ENCODE peak calls at places on chromosome X, in eight cellular contexts. One of them, this sample, is unnamed. For H3K9me3, the result is how much of the 10 kb centered on the place peaks cover.

GRCh38 chrX:131729295-131729694 is 185.4 kb downstream of the OR13H1 start:
- DNase-seq in A549: no peak
- DNase-seq in AG04450: no peak
- DNase-seq in SK-N-SH: peak
- DNase-seq in left ventricle myocardium inferior: no peak
- DNase-seq in GM23248: no peak
- DNase-seq in CD8-positive, alpha-beta T cell: no peak
- DNase-seq in osteoblast: no peak
- DNase-seq in this sample: no peak

GRCh38 chrX:76148753-76149152 is 24.1 kb upstream of the PBDC1 start:
- DNase-seq in A549: no peak
- DNase-seq in AG04450: no peak
- DNase-seq in SK-N-SH: no peak
- DNase-seq in left ventricle myocardium inferior: no peak
- DNase-seq in GM23248: peak
- DNase-seq in CD8-positive, alpha-beta T cell: peak
- DNase-seq in osteoblast: peak
- DNase-seq in this sample: no peak

GRCh38 chrX:20623448-20623847 is 356.7 kb upstream of the RPS6KA3 start:
- DNase-seq in A549: peak
- DNase-seq in AG04450: no peak
- DNase-seq in SK-N-SH: no peak
- DNase-seq in left ventricle myocardium inferior: no peak
- DNase-seq in GM23248: peak
- DNase-seq in CD8-positive, alpha-beta T cell: no peak
- DNase-seq in osteoblast: no peak
- DNase-seq in this sample: no peak

GRCh38 chrX:70087857-70088256 is 25.6 kb downstream of the OTUD6A start:
- DNase-seq in A549: no peak
- DNase-seq in AG04450: no peak
- DNase-seq in SK-N-SH: no peak
- DNase-seq in left ventricle myocardium inferior: no peak
- DNase-seq in GM23248: peak
- DNase-seq in CD8-positive, alpha-beta T cell: no peak
- DNase-seq in osteoblast: no peak
- DNase-seq in this sample: no peak

GRCh38 chrX:153968754-153969124 is 2.9 kb downstream of the HCFC1 start:
- DNase-seq in A549: no peak
- DNase-seq in AG04450: no peak
- DNase-seq in SK-N-SH: no peak
- DNase-seq in left ventricle myocardium inferior: no peak
- DNase-seq in GM23248: peak
- DNase-seq in CD8-positive, alpha-beta T cell: no peak
- DNase-seq in osteoblast: no peak
- DNase-seq in this sample: no peak

GRCh38 chrX:39736219-39737211 is 361.2 kb downstream of the BCOR start:
- DNase-seq in A549: peak
- DNase-seq in AG04450: no peak
- DNase-seq in SK-N-SH: peak
- DNase-seq in left ventricle myocardium inferior: peak
- DNase-seq in GM23248: peak
- DNase-seq in CD8-positive, alpha-beta T cell: no peak
- DNase-seq in osteoblast: peak
- DNase-seq in this sample: no peak

GRCh38 chrX:123263246-123263757 is 79.2 kb downstream of the GRIA3 start:
- DNase-seq in A549: no peak
- DNase-seq in AG04450: no peak
- DNase-seq in SK-N-SH: no peak
- DNase-seq in left ventricle myocardium inferior: no peak
- DNase-seq in GM23248: no peak
- DNase-seq in CD8-positive, alpha-beta T cell: no peak
- DNase-seq in osteoblast: no peak
- DNase-seq in this sample: no peak

GRCh38 chrX:139008185-139008584 is 296.7 kb upstream of the FGF13 start:
- DNase-seq in A549: no peak
- DNase-seq in AG04450: no peak
- DNase-seq in SK-N-SH: no peak
- DNase-seq in left ventricle myocardium inferior: no peak
- DNase-seq in GM23248: no peak
- DNase-seq in CD8-positive, alpha-beta T cell: no peak
- DNase-seq in osteoblast: no peak
- DNase-seq in this sample: no peak

GRCh38 chrX:101347859-101348451 is 587 bp downstream of the TIMM8A start:
- DNase-seq in A549: peak
- DNase-seq in AG04450: no peak
- DNase-seq in SK-N-SH: peak
- DNase-seq in left ventricle myocardium inferior: no peak
- DNase-seq in GM23248: peak
- DNase-seq in CD8-positive, alpha-beta T cell: no peak
- DNase-seq in osteoblast: no peak
- DNase-seq in this sample: no peak

GRCh38 chrX:3651272-3651671 is 62.2 kb downstream of the PRKX start:
- DNase-seq in A549: no peak
- DNase-seq in AG04450: no peak
- DNase-seq in SK-N-SH: peak
- DNase-seq in left ventricle myocardium inferior: no peak
- DNase-seq in GM23248: peak
- DNase-seq in CD8-positive, alpha-beta T cell: no peak
- DNase-seq in osteoblast: peak
- DNase-seq in this sample: no peak

GRCh38 chrX:153792368-153792767 is 1.8 kb downstream of the IDH3G start:
- DNase-seq in A549: no peak
- DNase-seq in AG04450: no peak
- DNase-seq in SK-N-SH: no peak
- DNase-seq in left ventricle myocardium inferior: no peak
- DNase-seq in GM23248: no peak
- DNase-seq in CD8-positive, alpha-beta T cell: no peak
- DNase-seq in osteoblast: no peak
- DNase-seq in this sample: no peak

GRCh38 chrX:48714573-48714972 is 18.0 kb downstream of the SUV39H1 start:
- DNase-seq in A549: no peak
- DNase-seq in AG04450: no peak
- DNase-seq in SK-N-SH: no peak
- DNase-seq in left ventricle myocardium inferior: no peak
- DNase-seq in GM23248: peak
- DNase-seq in CD8-positive, alpha-beta T cell: no peak
- DNase-seq in osteoblast: no peak
- DNase-seq in this sample: no peak
- H3K9me3 ChIP-seq in A549: under half
- H3K9me3 ChIP-seq in AG04450: under half
- H3K9me3 ChIP-seq in SK-N-SH: under half
- H3K9me3 ChIP-seq in left ventricle myocardium inferior: under half
- H3K9me3 ChIP-seq in GM23248: under half
- H3K9me3 ChIP-seq in CD8-positive, alpha-beta T cell: under half
- H3K9me3 ChIP-seq in osteoblast: under half
- H3K9me3 ChIP-seq in this sample: under half

GRCh38 chrX:363621-364375 is 22.9 kb downstream of the PPP2R3B start:
- DNase-seq in A549: no peak
- DNase-seq in AG04450: no peak
- DNase-seq in SK-N-SH: no peak
- DNase-seq in left ventricle myocardium inferior: no peak
- DNase-seq in GM23248: no peak
- DNase-seq in CD8-positive, alpha-beta T cell: no peak
- DNase-seq in osteoblast: no peak
- DNase-seq in this sample: no peak
- H3K9me3 ChIP-seq in A549: under half
- H3K9me3 ChIP-seq in AG04450: under half
- H3K9me3 ChIP-seq in SK-N-SH: under half
- H3K9me3 ChIP-seq in left ventricle myocardium inferior: under half
- H3K9me3 ChIP-seq in GM23248: under half
- H3K9me3 ChIP-seq in CD8-positive, alpha-beta T cell: under half
- H3K9me3 ChIP-seq in osteoblast: under half
- H3K9me3 ChIP-seq in this sample: under half

GRCh38 chrX:44906542-44906941 is 33.6 kb downstream of the KDM6A start:
- DNase-seq in A549: no peak
- DNase-seq in AG04450: no peak
- DNase-seq in SK-N-SH: no peak
- DNase-seq in left ventricle myocardium inferior: no peak
- DNase-seq in GM23248: no peak
- DNase-seq in CD8-positive, alpha-beta T cell: no peak
- DNase-seq in osteoblast: no peak
- DNase-seq in this sample: no peak
- H3K9me3 ChIP-seq in A549: under half
- H3K9me3 ChIP-seq in AG04450: under half
- H3K9me3 ChIP-seq in SK-N-SH: under half
- H3K9me3 ChIP-seq in left ventricle myocardium inferior: under half
- H3K9me3 ChIP-seq in GM23248: under half
- H3K9me3 ChIP-seq in CD8-positive, alpha-beta T cell: under half
- H3K9me3 ChIP-seq in osteoblast: under half
- H3K9me3 ChIP-seq in this sample: under half

GRCh38 chrX:155967653-155968052 is 29.8 kb upstream of the IL9R start:
- DNase-seq in A549: no peak
- DNase-seq in AG04450: no peak
- DNase-seq in SK-N-SH: no peak
- DNase-seq in left ventricle myocardium inferior: no peak
- DNase-seq in GM23248: peak
- DNase-seq in CD8-positive, alpha-beta T cell: no peak
- DNase-seq in osteoblast: no peak
- DNase-seq in this sample: no peak
- H3K9me3 ChIP-seq in A549: under half
- H3K9me3 ChIP-seq in AG04450: under half
- H3K9me3 ChIP-seq in SK-N-SH: under half
- H3K9me3 ChIP-seq in left ventricle myocardium inferior: under half
- H3K9me3 ChIP-seq in GM23248: under half
- H3K9me3 ChIP-seq in CD8-positive, alpha-beta T cell: under half
- H3K9me3 ChIP-seq in osteoblast: under half
- H3K9me3 ChIP-seq in this sample: under half

DNA sequence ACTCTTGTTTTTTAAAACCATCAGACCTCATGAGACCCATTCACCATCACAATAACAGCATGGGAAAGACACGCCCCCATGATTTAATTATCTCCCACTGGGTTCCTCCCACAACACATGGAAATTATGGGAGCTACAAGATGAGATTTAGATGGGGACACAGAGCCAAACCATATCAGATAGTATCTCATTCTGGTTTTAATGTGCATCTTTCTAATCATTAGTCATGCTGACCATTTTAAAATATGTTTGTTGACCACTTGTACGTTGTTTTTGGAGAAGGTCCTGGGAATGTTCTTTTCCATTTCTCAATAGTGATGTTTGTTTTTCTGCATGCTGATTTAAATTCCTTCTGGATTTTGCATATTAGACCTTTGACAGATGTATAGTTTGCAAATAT is 119.0 kb downstream of the RTL3 start:
- DNase-seq in A549: no peak
- DNase-seq in AG04450: no peak
- DNase-seq in SK-N-SH: no peak
- DNase-seq in left ventricle myocardium inferior: no peak
- DNase-seq in GM23248: no peak
- DNase-seq in CD8-positive, alpha-beta T cell: no peak
- DNase-seq in osteoblast: no peak
- DNase-seq in this sample: no peak
- H3K9me3 ChIP-seq in A549: under half
- H3K9me3 ChIP-seq in AG04450: under half
- H3K9me3 ChIP-seq in SK-N-SH: under half
- H3K9me3 ChIP-seq in left ventricle myocardium inferior: under half
- H3K9me3 ChIP-seq in GM23248: under half
- H3K9me3 ChIP-seq in CD8-positive, alpha-beta T cell: under half
- H3K9me3 ChIP-seq in osteoblast: under half
- H3K9me3 ChIP-seq in this sample: under half

GRCh38 chrX:148661035-148661434 is 160.6 kb downstream of the AFF2 start:
- DNase-seq in A549: no peak
- DNase-seq in AG04450: no peak
- DNase-seq in SK-N-SH: no peak
- DNase-seq in left ventricle myocardium inferior: no peak
- DNase-seq in GM23248: peak
- DNase-seq in CD8-positive, alpha-beta T cell: no peak
- DNase-seq in osteoblast: no peak
- DNase-seq in this sample: no peak
- H3K9me3 ChIP-seq in A549: under half
- H3K9me3 ChIP-seq in AG04450: under half
- H3K9me3 ChIP-seq in SK-N-SH: under half
- H3K9me3 ChIP-seq in left ventricle myocardium inferior: under half
- H3K9me3 ChIP-seq in GM23248: under half
- H3K9me3 ChIP-seq in CD8-positive, alpha-beta T cell: under half
- H3K9me3 ChIP-seq in osteoblast: under half
- H3K9me3 ChIP-seq in this sample: under half

GRCh38 chrX:99572711-99573110 is 837.4 kb downstream of the PCDH19 start:
- DNase-seq in A549: no peak
- DNase-seq in AG04450: no peak
- DNase-seq in SK-N-SH: no peak
- DNase-seq in left ventricle myocardium inferior: no peak
- DNase-seq in GM23248: no peak
- DNase-seq in CD8-positive, alpha-beta T cell: no peak
- DNase-seq in osteoblast: no peak
- DNase-seq in this sample: no peak
- H3K9me3 ChIP-seq in A549: under half
- H3K9me3 ChIP-seq in AG04450: under half
- H3K9me3 ChIP-seq in SK-N-SH: under half
- H3K9me3 ChIP-seq in left ventricle myocardium inferior: under half
- H3K9me3 ChIP-seq in GM23248: under half
- H3K9me3 ChIP-seq in CD8-positive, alpha-beta T cell: under half
- H3K9me3 ChIP-seq in osteoblast: under half
- H3K9me3 ChIP-seq in this sample: under half

GRCh38 chrX:57453901-57454300 is 137.9 kb upstream of the ZXDB start:
- DNase-seq in A549: no peak
- DNase-seq in AG04450: no peak
- DNase-seq in SK-N-SH: peak
- DNase-seq in left ventricle myocardium inferior: no peak
- DNase-seq in GM23248: peak
- DNase-seq in CD8-positive, alpha-beta T cell: no peak
- DNase-seq in osteoblast: no peak
- DNase-seq in this sample: no peak
- H3K9me3 ChIP-seq in A549: under half
- H3K9me3 ChIP-seq in AG04450: under half
- H3K9me3 ChIP-seq in SK-N-SH: under half
- H3K9me3 ChIP-seq in left ventricle myocardium inferior: under half
- H3K9me3 ChIP-seq in GM23248: under half
- H3K9me3 ChIP-seq in CD8-positive, alpha-beta T cell: under half
- H3K9me3 ChIP-seq in osteoblast: under half
- H3K9me3 ChIP-seq in this sample: under half

This sample was measured in T-helper 17 cell.